ENCODE peak calls at places on chromosomes 1 and 21, in four cellular contexts. One of them, this sample, is unnamed.

GRCh38 chr1:227994632-227995300 is 12.0 kb upstream of the WNT3A start:
- DNase-seq in NCI-H1105: no peak
- DNase-seq in NT2/D1: no peak
- DNase-seq in LoVo: no peak
- DNase-seq in this sample: peak; percentile 47

GRCh38 chr1:118104956-118105355 is 80.1 kb downstream of the SPAG17 start:
- DNase-seq in NT2/D1: no peak
- DNase-seq in LoVo: no peak
- DNase-seq in NCI-H1105: no peak
- DNase-seq in this sample: no peak

GRCh38 chr1:184418955-184419733 is 32.3 kb downstream of the C1orf21 start:
- DNase-seq in LoVo: peak; percentile 34
- DNase-seq in NT2/D1: no peak
- DNase-seq in NCI-H1105: no peak
- DNase-seq in this sample: no peak

GRCh38 chr1:109796484-109797305 is 33.0 kb upstream of the EPS8L3 start:
- DNase-seq in LoVo: no peak
- DNase-seq in NT2/D1: no peak
- DNase-seq in NCI-H1105: no peak
- DNase-seq in this sample: peak; percentile 13

GRCh38 chr1:237091691-237092090 is 49.7 kb downstream of the RYR2 start:
- DNase-seq in LoVo: no peak
- DNase-seq in NT2/D1: no peak
- DNase-seq in NCI-H1105: no peak
- DNase-seq in this sample: no peak

GRCh38 chr1:235455806-235456205 is 48.4 kb downstream of the B3GALNT2 start:
- DNase-seq in NCI-H1105: no peak
- DNase-seq in LoVo: no peak
- DNase-seq in NT2/D1: no peak
- DNase-seq in this sample: no peak

GRCh38 chr1:101148987-101149386 is 87.8 kb upstream of the S1PR1 start:
- DNase-seq in LoVo: no peak
- DNase-seq in NCI-H1105: no peak
- DNase-seq in NT2/D1: no peak
- DNase-seq in this sample: no peak

GRCh38 chr1:203172184-203173115 is 3.2 kb downstream of the MYBPH start:
- DNase-seq in NT2/D1: peak; percentile 75
- DNase-seq in NCI-H1105: peak; percentile 32
- DNase-seq in LoVo: peak; percentile 44
- DNase-seq in this sample: no peak

GRCh38 chr1:175269151-175269550 is 76.6 kb upstream of the KIAA0040 start:
- DNase-seq in NCI-H1105: no peak
- DNase-seq in LoVo: peak; percentile 24
- DNase-seq in NT2/D1: no peak
- DNase-seq in this sample: no peak

GRCh38 chr1:98119793-98120192 is 199.0 kb upstream of the DPYD start:
- DNase-seq in NCI-H1105: peak; percentile 83
- DNase-seq in NT2/D1: peak; percentile 9
- DNase-seq in LoVo: peak; percentile 14
- DNase-seq in this sample: no peak

GRCh38 chr1:59412705-59413326 is 115.9 kb downstream of the FGGY start:
- DNase-seq in NCI-H1105: no peak
- DNase-seq in NT2/D1: no peak
- DNase-seq in LoVo: no peak
- DNase-seq in this sample: no peak

GRCh38 chr21:28513450-28513849 is 479.2 kb downstream of the LTN1 start:
- DNase-seq in NT2/D1: no peak
- DNase-seq in NCI-H1105: no peak
- DNase-seq in LoVo: no peak
- DNase-seq in this sample: no peak

GRCh38 chr1:159584536-159584935 is 3.1 kb upstream of the APCS start:
- DNase-seq in NT2/D1: no peak
- DNase-seq in NCI-H1105: no peak
- DNase-seq in LoVo: no peak
- DNase-seq in this sample: no peak

GRCh38 chr1:12275370-12275769 is 45.5 kb downstream of the VPS13D start:
- DNase-seq in NT2/D1: peak; percentile 8
- DNase-seq in NCI-H1105: no peak
- DNase-seq in LoVo: peak; percentile 11
- DNase-seq in this sample: no peak

GRCh38 chr1:54252371-54252770 is 52.4 kb downstream of the MRPL37 start:
- DNase-seq in NCI-H1105: no peak
- DNase-seq in LoVo: no peak
- DNase-seq in NT2/D1: no peak
- DNase-seq in this sample: no peak

GRCh38 chr1:157678721-157679120 is 21.8 kb downstream of the FCRL3 start:
- DNase-seq in NT2/D1: no peak
- DNase-seq in LoVo: peak; percentile 5
- DNase-seq in NCI-H1105: no peak
- DNase-seq in this sample: no peak

GRCh38 chr1:225746361-225747179 is 31.1 kb upstream of the SRP9 start:
- DNase-seq in LoVo: peak; percentile 83
- DNase-seq in NCI-H1105: no peak
- DNase-seq in NT2/D1: peak; percentile 90
- DNase-seq in this sample: no peak

GRCh38 chr1:247110627-247111258 is 6.6 kb upstream of the ZNF669 start:
- DNase-seq in LoVo: no peak
- DNase-seq in NT2/D1: no peak
- DNase-seq in NCI-H1105: no peak
- DNase-seq in this sample: no peak

GRCh38 chr1:157580179-157580827 is 17.6 kb downstream of the FCRL4 start:
- DNase-seq in LoVo: peak; percentile 77
- DNase-seq in NCI-H1105: peak; percentile 69
- DNase-seq in NT2/D1: peak; percentile 88
- DNase-seq in this sample: no peak

GRCh38 chr1:112619518-112620458 is at the start of gene CAPZA1:
- DNase-seq in NT2/D1: peak; percentile 87
- DNase-seq in NCI-H1105: peak; percentile 92
- DNase-seq in LoVo: peak; percentile 92
- DNase-seq in this sample: peak; percentile 90

GRCh38 chr1:193111641-193112090 is 6.5 kb upstream of the GLRX2 start:
- DNase-seq in LoVo: peak; percentile 64
- DNase-seq in NCI-H1105: no peak
- DNase-seq in NT2/D1: no peak
- DNase-seq in this sample: no peak

GRCh38 chr1:234758851-234759250 is 148.9 kb upstream of the IRF2BP2 start:
- DNase-seq in NT2/D1: no peak
- DNase-seq in LoVo: no peak
- DNase-seq in NCI-H1105: no peak
- DNase-seq in this sample: no peak

GRCh38 chr1:173474097-173474779 is 2.9 kb upstream of the PRDX6 start:
- DNase-seq in NCI-H1105: no peak
- DNase-seq in NT2/D1: no peak
- DNase-seq in LoVo: no peak
- DNase-seq in this sample: no peak

GRCh38 chr1:159594581-159594980 is 7.0 kb downstream of the APCS start:
- DNase-seq in NT2/D1: no peak
- DNase-seq in LoVo: no peak
- DNase-seq in NCI-H1105: no peak
- DNase-seq in this sample: no peak

GRCh38 chr1:226482975-226483660 is 65.4 kb upstream of the STUM start:
- DNase-seq in LoVo: no peak
- DNase-seq in NCI-H1105: no peak
- DNase-seq in NT2/D1: peak; percentile 23
- DNase-seq in this sample: no peak

GRCh38 chr1:53826367-53826766 is 11.7 kb downstream of the NDC1 start:
- DNase-seq in LoVo: no peak
- DNase-seq in NCI-H1105: no peak
- DNase-seq in NT2/D1: no peak
- DNase-seq in this sample: no peak

GRCh38 chr1:221683681-221684080 is 58.2 kb downstream of the DUSP10 start:
- DNase-seq in NCI-H1105: no peak
- DNase-seq in NT2/D1: no peak
- DNase-seq in LoVo: no peak
- DNase-seq in this sample: no peak

GRCh38 chr1:207453710-207454045 is 450 bp upstream of the CR2 start:
- DNase-seq in NT2/D1: no peak
- DNase-seq in LoVo: no peak
- DNase-seq in NCI-H1105: no peak
- DNase-seq in this sample: no peak

GRCh38 chr21:39687069-39687468 is 57.9 kb upstream of the IGSF5 start:
- DNase-seq in NCI-H1105: no peak
- DNase-seq in LoVo: peak; percentile 45
- DNase-seq in NT2/D1: no peak
- DNase-seq in this sample: no peak

This sample was measured in type B pancreatic cell.